ENCODE peak calls at places on chromosome X, in five cellular contexts. I is iPS-NIHi11, B is NCI-H1694, H is activated B cell treated with CpG ODN at 0.5 μM for 24 hours, Y is PC-3. Q is an unnamed sample.
A peak's percentile ranks its signal among the peaks of the same experiment; 100 is the strongest.

GRCh38 chrX:50183891-50184290 is 16.9 kb downstream of the AKAP4 start:
- DNase-seq in I (no peak), B (no peak), H (no peak), Y (no peak), Q (no peak)

GRCh38 chrX:15838017-15838416 is 16.6 kb downstream of the AP1S2 start:
- DNase-seq in I (peak; percentile 28), B (no peak), H (no peak), Y (peak; percentile 10), Q (no peak)

GRCh38 chrX:130005408-130005807 is 23.0 kb downstream of the BCORL1 start:
- DNase-seq in I (no peak), B (no peak), H (no peak), Y (no peak), Q (no peak)

GRCh38 chrX:36436286-36436860 is 516.8 kb downstream of the CFAP47 start:
- DNase-seq in I (no peak), B (no peak), H (no peak), Y (no peak), Q (no peak)

GRCh38 chrX:12379666-12380065 is 241.4 kb downstream of the FRMPD4 start:
- DNase-seq in I (no peak), B (no peak), H (no peak), Y (no peak), Q (no peak)

GRCh38 chrX:11725631-11726442 is 32.2 kb upstream of the MSL3 start:
- DNase-seq in I (no peak), B (no peak), H (no peak), Y (no peak), Q (no peak)

GRCh38 chrX:140762061-140762460 is 52.5 kb downstream of the LINC00632 start:
- DNase-seq in I (peak; percentile 14), B (peak; percentile 17), H (no peak), Y (peak; percentile 73), Q (no peak)

GRCh38 chrX:39821709-39822095 is 276.1 kb downstream of the BCOR start:
- DNase-seq in I (no peak), B (no peak), H (no peak), Y (no peak), Q (no peak)

GRCh38 chrX:12814434-12814833 is 23.2 kb downstream of the PRPS2 start:
- DNase-seq in I (peak; percentile 16), B (no peak), H (no peak), Y (peak; percentile 79), Q (no peak)

GRCh38 chrX:139559383-139560042 is 29.0 kb downstream of the F9 start:
- DNase-seq in I (peak; percentile 30), B (peak; percentile 27), H (no peak), Y (peak; percentile 78), Q (no peak)

GRCh38 chrX:54358424-54359211 is 772 bp upstream of the WNK3 start:
- DNase-seq in I (peak; percentile 53), B (peak; percentile 22), H (peak; percentile 30), Y (no peak), Q (peak; percentile 57)

GRCh38 chrX:102714994-102715393 is 2.7 kb downstream of the GPRASP2 start:
- DNase-seq in I (no peak), B (no peak), H (no peak), Y (no peak), Q (no peak)

GRCh38 chrX:1673337-1673736 is 58.5 kb downstream of the ASMT start:
- DNase-seq in I (peak; percentile 46), B (no peak), H (no peak), Y (peak; percentile 54), Q (no peak)

GRCh38 chrX:40173662-40174593 is 76.2 kb upstream of the BCOR start:
- DNase-seq in I (no peak), B (no peak), H (peak; percentile 30), Y (peak; percentile 70), Q (peak; percentile 4)

GRCh38 chrX:34300871-34301270 is 168.8 kb upstream of the FAM47A start:
- DNase-seq in I (peak; percentile 23), B (no peak), H (no peak), Y (peak; percentile 52), Q (peak; percentile 0)

GRCh38 chrX:30713061-30713525 is 59.9 kb downstream of the GK start:
- DNase-seq in I (peak; percentile 43), B (peak; percentile 38), H (no peak), Y (peak; percentile 70), Q (no peak)

GRCh38 chrX:20974326-20974725 is 399.9 kb upstream of the CNKSR2 start:
- DNase-seq in I (no peak), B (no peak), H (no peak), Y (peak; percentile 40), Q (no peak)

GRCh38 chrX:136162827-136163427 is 15.6 kb downstream of the FHL1 start:
- DNase-seq in I (peak; percentile 46), B (peak; percentile 10), H (peak; percentile 14), Y (peak; percentile 82), Q (no peak)

GRCh38 chrX:11474576-11474975 is 181.4 kb downstream of the AMELX start:
- DNase-seq in I (no peak), B (no peak), H (no peak), Y (no peak), Q (no peak)

Q was measured in occipital lobe.